ENCODE peak calls at places on chromosomes 3 and 15, in four cellular contexts. One of them, this sample, is unnamed.

GRCh38 chr3:176296066-176296597 is 901.1 kb downstream of the TBL1XR1 start:
- DNase-seq in OCI-LY7: no peak
- DNase-seq in WTC11: no peak
- DNase-seq in neural crest cell: no peak
- DNase-seq in this sample: no peak

GRCh38 chr15:100726426-100727190 is 124.2 kb downstream of the ASB7 start:
- DNase-seq in OCI-LY7: no peak
- DNase-seq in WTC11: no peak
- DNase-seq in neural crest cell: no peak
- DNase-seq in this sample: no peak

GRCh38 chr3:11530153-11530721 is 113.5 kb downstream of the VGLL4 start:
- DNase-seq in OCI-LY7: no peak
- DNase-seq in WTC11: no peak
- DNase-seq in neural crest cell: peak; percentile 30
- DNase-seq in this sample: no peak

GRCh38 chr3:168121175-168121853 is 25.6 kb upstream of the GOLIM4 start:
- DNase-seq in OCI-LY7: no peak
- DNase-seq in WTC11: no peak
- DNase-seq in neural crest cell: no peak
- DNase-seq in this sample: no peak

GRCh38 chr15:74857671-74858365 is 14.9 kb upstream of the ULK3 start:
- DNase-seq in OCI-LY7: no peak
- DNase-seq in WTC11: no peak
- DNase-seq in neural crest cell: no peak
- DNase-seq in this sample: no peak

GRCh38 chr3:126112531-126113237 is 28.8 kb upstream of the SLC41A3 start:
- DNase-seq in OCI-LY7: no peak
- DNase-seq in WTC11: no peak
- DNase-seq in neural crest cell: no peak
- DNase-seq in this sample: no peak

GRCh38 chr15:90880381-90881145 is 3.7 kb upstream of the FES start:
- DNase-seq in OCI-LY7: no peak
- DNase-seq in WTC11: no peak
- DNase-seq in neural crest cell: no peak
- DNase-seq in this sample: no peak

GRCh38 chr15:101193063-101193712 is 58.7 kb downstream of the CHSY1 start:
- DNase-seq in OCI-LY7: no peak
- DNase-seq in WTC11: no peak
- DNase-seq in neural crest cell: no peak
- DNase-seq in this sample: no peak

GRCh38 chr3:111621535-111621934 is 26.4 kb upstream of the ZBED2 start:
- DNase-seq in OCI-LY7: peak; percentile 7
- DNase-seq in WTC11: peak; percentile 86
- DNase-seq in neural crest cell: peak; percentile 42
- DNase-seq in this sample: peak; percentile 57

GRCh38 chr15:70936326-70936725 is 43.7 kb downstream of the LRRC49 start:
- DNase-seq in OCI-LY7: no peak
- DNase-seq in WTC11: no peak
- DNase-seq in neural crest cell: no peak
- DNase-seq in this sample: no peak

GRCh38 chr15:40092416-40093223 is 16.1 kb downstream of the BMF start:
- DNase-seq in OCI-LY7: no peak
- DNase-seq in WTC11: no peak
- DNase-seq in neural crest cell: no peak
- DNase-seq in this sample: no peak

GRCh38 chr3:194384569-194385001 is 14.5 kb downstream of the GP5 start:
- DNase-seq in OCI-LY7: no peak
- DNase-seq in WTC11: no peak
- DNase-seq in neural crest cell: no peak
- DNase-seq in this sample: no peak

GRCh38 chr3:69543080-69543429 is 157.2 kb upstream of the FRMD4B start:
- DNase-seq in OCI-LY7: no peak
- DNase-seq in WTC11: no peak
- DNase-seq in neural crest cell: no peak
- DNase-seq in this sample: no peak

GRCh38 chr15:71066983-71067382 is 48.3 kb upstream of the THSD4 start:
- DNase-seq in OCI-LY7: no peak
- DNase-seq in WTC11: no peak
- DNase-seq in neural crest cell: no peak
- DNase-seq in this sample: no peak

GRCh38 chr3:134911611-134912604 is 116.8 kb downstream of the EPHB1 start:
- DNase-seq in OCI-LY7: no peak
- DNase-seq in WTC11: no peak
- DNase-seq in neural crest cell: no peak
- DNase-seq in this sample: no peak

GRCh38 chr3:165148901-165149441 is 47.2 kb downstream of the SLITRK3 start:
- DNase-seq in OCI-LY7: no peak
- DNase-seq in WTC11: no peak
- DNase-seq in neural crest cell: no peak
- DNase-seq in this sample: no peak

GRCh38 chr3:179071161-179071568 is 444 bp downstream of the ZMAT3 start:
- DNase-seq in OCI-LY7: peak; percentile 59
- DNase-seq in WTC11: no peak
- DNase-seq in neural crest cell: no peak
- DNase-seq in this sample: no peak

GRCh38 chr3:124964432-124964831 is 29.9 kb upstream of the MUC13 start:
- DNase-seq in OCI-LY7: no peak
- DNase-seq in WTC11: no peak
- DNase-seq in neural crest cell: no peak
- DNase-seq in this sample: no peak

GRCh38 chr3:181933052-181933618 is 221.4 kb downstream of the SOX2 start:
- DNase-seq in OCI-LY7: no peak
- DNase-seq in WTC11: no peak
- DNase-seq in neural crest cell: no peak
- DNase-seq in this sample: no peak

GRCh38 chr3:161859057-161859456 is 362.4 kb downstream of the OTOL1 start:
- DNase-seq in OCI-LY7: no peak
- DNase-seq in WTC11: no peak
- DNase-seq in neural crest cell: no peak
- DNase-seq in this sample: no peak

GRCh38 chr15:80012060-80012726 is 41.2 kb upstream of the BCL2A1 start:
- DNase-seq in OCI-LY7: no peak
- DNase-seq in WTC11: no peak
- DNase-seq in neural crest cell: no peak
- DNase-seq in this sample: no peak

GRCh38 chr3:48034000-48034516 is 17.8 kb upstream of the MAP4 start:
- DNase-seq in OCI-LY7: no peak
- DNase-seq in WTC11: no peak
- DNase-seq in neural crest cell: no peak
- DNase-seq in this sample: no peak

GRCh38 chr3:15755181-15755580 is 42.6 kb downstream of the ANKRD28 start:
- DNase-seq in OCI-LY7: no peak
- DNase-seq in WTC11: no peak
- DNase-seq in neural crest cell: no peak
- DNase-seq in this sample: no peak

GRCh38 chr3:177279118-177279815 is 82.0 kb upstream of the TBL1XR1 start:
- DNase-seq in OCI-LY7: no peak
- DNase-seq in WTC11: no peak
- DNase-seq in neural crest cell: no peak
- DNase-seq in this sample: no peak

GRCh38 chr3:15527031-15527459 is 5.5 kb upstream of the COLQ start:
- DNase-seq in OCI-LY7: peak; percentile 5
- DNase-seq in WTC11: peak; percentile 76
- DNase-seq in neural crest cell: no peak
- DNase-seq in this sample: peak; percentile 55

GRCh38 chr3:132556467-132557159 is 40.5 kb upstream of the ACKR4 start:
- DNase-seq in OCI-LY7: no peak
- DNase-seq in WTC11: no peak
- DNase-seq in neural crest cell: no peak
- DNase-seq in this sample: no peak

GRCh38 chr15:78396976-78397375 is 41.0 kb upstream of the IREB2 start:
- DNase-seq in OCI-LY7: peak; percentile 8
- DNase-seq in WTC11: peak; percentile 45
- DNase-seq in neural crest cell: no peak
- DNase-seq in this sample: no peak

GRCh38 chr3:42653560-42654330 is at the start of gene ZBTB47:
- DNase-seq in OCI-LY7: no peak
- DNase-seq in WTC11: no peak
- DNase-seq in neural crest cell: no peak
- DNase-seq in this sample: no peak

GRCh38 chr3:44914936-44915335 is 40.5 kb downstream of the TGM4 start:
- DNase-seq in OCI-LY7: peak; percentile 17
- DNase-seq in WTC11: peak; percentile 44
- DNase-seq in neural crest cell: no peak
- DNase-seq in this sample: peak; percentile 42

GRCh38 chr3:44918581-44918980 is 44.2 kb downstream of the TGM4 start:
- DNase-seq in OCI-LY7: no peak
- DNase-seq in WTC11: no peak
- DNase-seq in neural crest cell: no peak
- DNase-seq in this sample: no peak

GRCh38 chr3:44913868-44914468 is 39.6 kb downstream of the TGM4 start:
- DNase-seq in OCI-LY7: peak; percentile 69
- DNase-seq in WTC11: peak; percentile 81
- DNase-seq in neural crest cell: peak; percentile 70
- DNase-seq in this sample: peak; percentile 85

GRCh38 chr3:44918087-44918486 is 43.7 kb downstream of the TGM4 start:
- DNase-seq in OCI-LY7: no peak
- DNase-seq in WTC11: no peak
- DNase-seq in neural crest cell: no peak
- DNase-seq in this sample: no peak

DNA sequence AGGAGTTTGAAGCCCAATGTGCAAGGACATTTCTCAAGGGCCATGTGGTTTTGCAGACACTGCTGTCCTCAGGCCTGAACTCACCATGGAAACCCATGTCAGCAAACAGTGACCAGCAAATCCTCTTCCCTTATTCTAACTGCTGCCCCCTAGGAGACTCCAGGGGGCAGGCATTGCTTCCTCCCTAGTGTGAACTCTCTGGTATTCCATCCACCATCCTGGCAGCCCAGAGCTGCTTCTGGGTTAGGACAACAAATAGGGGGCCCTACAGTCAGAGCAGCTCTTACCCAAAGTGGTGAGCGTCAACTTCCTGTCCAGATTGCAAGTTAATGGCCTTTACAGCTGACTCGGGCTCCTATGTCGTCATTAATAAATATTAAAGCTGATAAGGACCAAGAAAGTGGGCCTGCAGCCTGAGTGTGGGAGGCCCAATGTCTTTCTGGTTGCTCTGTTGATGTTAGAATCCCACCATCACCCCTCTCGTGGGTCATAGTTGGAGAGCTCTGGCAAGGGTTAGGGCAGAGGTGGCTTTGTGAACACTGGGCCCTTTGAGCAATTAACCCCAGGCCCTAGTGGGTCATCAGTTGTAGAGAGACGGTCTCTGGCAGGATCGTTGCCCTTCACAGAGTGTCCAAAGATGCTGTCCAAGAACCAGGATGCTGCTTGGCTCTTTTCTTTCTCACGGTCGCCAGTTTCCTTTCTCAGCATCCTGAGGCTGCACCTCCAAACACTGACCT is 41.5 kb downstream of the TGM4 start:
- DNase-seq in OCI-LY7: no peak
- DNase-seq in WTC11: no peak
- DNase-seq in neural crest cell: no peak
- DNase-seq in this sample: no peak
- TF ChIP-seq CTCF in OCI-LY7: no peak
- TF ChIP-seq CTCF in WTC11: no peak
- TF ChIP-seq CTCF in neural crest cell: no peak
- TF ChIP-seq CTCF in this sample: no peak

GRCh38 chr3:17261627-17262369 is 377.0 kb downstream of the PLCL2 start:
- DNase-seq in OCI-LY7: no peak
- DNase-seq in WTC11: no peak
- DNase-seq in neural crest cell: no peak
- DNase-seq in this sample: no peak

GRCh38 chr3:17260257-17260656 is 375.5 kb downstream of the PLCL2 start:
- DNase-seq in OCI-LY7: no peak
- DNase-seq in WTC11: no peak
- DNase-seq in neural crest cell: no peak
- DNase-seq in this sample: no peak

GRCh38 chr3:17257269-17257668 is 372.5 kb downstream of the PLCL2 start:
- DNase-seq in OCI-LY7: no peak
- DNase-seq in WTC11: no peak
- DNase-seq in neural crest cell: no peak
- DNase-seq in this sample: no peak

GRCh38 chr3:17258823-17259436 is 374.2 kb downstream of the PLCL2 start:
- DNase-seq in OCI-LY7: peak; percentile 64
- DNase-seq in WTC11: no peak
- DNase-seq in neural crest cell: peak; percentile 3
- DNase-seq in this sample: no peak
- TF ChIP-seq CTCF in OCI-LY7: peak; percentile 94
- TF ChIP-seq CTCF in WTC11: peak; percentile 28
- TF ChIP-seq CTCF in neural crest cell: peak; percentile 90
- TF ChIP-seq CTCF in this sample: peak; percentile 86

GRCh38 chr15:60592386-60593339 is 113.7 kb upstream of the ICE2 start:
- DNase-seq in OCI-LY7: peak; percentile 78
- DNase-seq in WTC11: peak; percentile 85
- DNase-seq in neural crest cell: peak; percentile 56
- DNase-seq in this sample: peak; percentile 82

GRCh38 chr15:60589728-60590127 is 110.8 kb upstream of the ICE2 start:
- DNase-seq in OCI-LY7: no peak
- DNase-seq in WTC11: no peak
- DNase-seq in neural crest cell: no peak
- DNase-seq in this sample: no peak

GRCh38 chr15:60589253-60589652 is 110.3 kb upstream of the ICE2 start:
- DNase-seq in OCI-LY7: no peak
- DNase-seq in WTC11: no peak
- DNase-seq in neural crest cell: no peak
- DNase-seq in this sample: no peak

GRCh38 chr15:60591491-60592385 is 112.8 kb upstream of the ICE2 start:
- DNase-seq in OCI-LY7: peak; percentile 27
- DNase-seq in WTC11: peak; percentile 65
- DNase-seq in neural crest cell: peak; percentile 26
- DNase-seq in this sample: peak; percentile 50

GRCh38 chr15:60590935-60591490 is 112.1 kb upstream of the ICE2 start:
- DNase-seq in OCI-LY7: no peak
- DNase-seq in WTC11: peak; percentile 71
- DNase-seq in neural crest cell: peak; percentile 36
- DNase-seq in this sample: peak; percentile 80
- TF ChIP-seq CTCF in OCI-LY7: no peak
- TF ChIP-seq CTCF in WTC11: no peak
- TF ChIP-seq CTCF in neural crest cell: peak; percentile 28
- TF ChIP-seq CTCF in this sample: no peak

DNA sequence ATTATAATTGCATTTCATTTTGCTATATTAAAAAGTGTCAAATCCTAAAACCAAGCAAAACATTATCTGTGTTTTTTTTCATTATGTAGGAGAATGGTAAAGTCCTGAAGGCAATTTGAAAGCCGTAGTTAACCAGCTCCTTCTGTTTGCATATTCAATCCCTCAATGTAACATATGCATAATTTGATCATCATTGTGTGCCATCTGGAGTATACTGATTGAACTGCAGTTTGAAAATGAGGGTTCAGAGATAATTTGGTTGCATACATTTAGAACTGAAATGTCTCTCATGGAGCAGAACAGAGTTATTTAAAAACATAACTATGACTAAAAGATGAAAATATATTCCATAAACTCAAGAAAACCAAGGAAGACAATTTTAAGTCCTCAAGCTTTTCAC is 518.6 kb downstream of the GBE1 start:
- DNase-seq in OCI-LY7: peak; percentile 1
- DNase-seq in WTC11: no peak
- DNase-seq in neural crest cell: no peak
- DNase-seq in this sample: no peak
- TF ChIP-seq CTCF in OCI-LY7: peak; percentile 56
- TF ChIP-seq CTCF in WTC11: no peak
- TF ChIP-seq CTCF in neural crest cell: peak; percentile 61
- TF ChIP-seq CTCF in this sample: peak; percentile 54

GRCh38 chr3:120420855-120421570 is 29.8 kb downstream of the FSTL1 start:
- DNase-seq in OCI-LY7: no peak
- DNase-seq in WTC11: no peak
- DNase-seq in neural crest cell: no peak
- DNase-seq in this sample: no peak
- TF ChIP-seq CTCF in OCI-LY7: peak; percentile 34
- TF ChIP-seq CTCF in WTC11: no peak
- TF ChIP-seq CTCF in neural crest cell: no peak
- TF ChIP-seq CTCF in this sample: no peak

GRCh38 chr3:41508063-41508696 is 308.9 kb downstream of the CTNNB1 start:
- DNase-seq in OCI-LY7: no peak
- DNase-seq in WTC11: peak; percentile 29
- DNase-seq in neural crest cell: no peak
- DNase-seq in this sample: no peak
- TF ChIP-seq CTCF in OCI-LY7: peak; percentile 44
- TF ChIP-seq CTCF in WTC11: no peak
- TF ChIP-seq CTCF in neural crest cell: no peak
- TF ChIP-seq CTCF in this sample: no peak

This sample was measured in glutamatergic neuron.